ENCODE peak calls at places on chromosomes 16 and 17, in four cellular contexts. R is mesenchymal stem cell, N is H9, I is trophoblast cell. V is an unnamed sample.

GRCh38 chr17:76569607-76570279 is 15.9 kb downstream of the ST6GALNAC2 start:
- DNase-seq in R (no peak), N (peak), I (no peak), V (no peak)

GRCh38 chr16:79286646-79287423 is 313.7 kb downstream of the MAF start:
- DNase-seq in R (no peak), N (peak), I (no peak), V (no peak)

GRCh38 chr17:43171761-43172487 is 910 bp downstream of the NBR1 start:
- DNase-seq in R (peak), N (no peak), I (peak), V (peak)

GRCh38 chr17:66331038-66331816 is 28.8 kb downstream of the PRKCA start:
- DNase-seq in R (peak), N (no peak), I (no peak), V (no peak)

GRCh38 chr16:55634193-55634592 is 21.6 kb upstream of the SLC6A2 start:
- DNase-seq in R (no peak), N (no peak), I (no peak), V (no peak)

GRCh38 chr16:85029413-85029794 is 1.8 kb downstream of the KIAA0513 start:
- DNase-seq in R (peak), N (no peak), I (peak), V (peak)

GRCh38 chr16:23945243-23945642 is 109.5 kb downstream of the PRKCB start:
- DNase-seq in R (no peak), N (no peak), I (no peak), V (no peak)

GRCh38 chr17:80845863-80846671 is 145.6 kb upstream of the CHMP6 start:
- DNase-seq in R (no peak), N (no peak), I (no peak), V (no peak)

GRCh38 chr16:77548766-77549165 is 113.9 kb upstream of the ADAMTS18 start:
- DNase-seq in R (peak), N (no peak), I (no peak), V (peak)

GRCh38 chr17:39548494-39548893 is 59.2 kb downstream of the NEUROD2 start:
- DNase-seq in R (no peak), N (no peak), I (no peak), V (no peak)

GRCh38 chr16:74735162-74735452 is 34.4 kb upstream of the MLKL start:
- DNase-seq in R (no peak), N (peak), I (no peak), V (no peak)
- H3K14ac ChIP-seq in R (peak), N (no peak), I (no peak), V (no peak)

GRCh38 chr17:17633310-17633709 is 41.8 kb upstream of the PEMT start:
- DNase-seq in R (no peak), N (no peak), I (no peak), V (no peak)
- H3K14ac ChIP-seq in R (no peak), N (no peak), I (no peak), V (no peak)

GRCh38 chr17:5509482-5509881 is 23.1 kb downstream of the MIS12 start:
- DNase-seq in R (peak), N (peak), I (no peak), V (peak)

GRCh38 chr17:5508855-5509254 is 22.5 kb downstream of the MIS12 start:
- DNase-seq in R (peak), N (peak), I (peak), V (peak)

GRCh38 chr17:5510776-5511175 is 24.4 kb downstream of the MIS12 start:
- DNase-seq in R (no peak), N (peak), I (no peak), V (no peak)

GRCh38 chr17:5502552-5502951 is 16.2 kb downstream of the MIS12 start:
- DNase-seq in R (no peak), N (no peak), I (no peak), V (no peak)

DNA sequence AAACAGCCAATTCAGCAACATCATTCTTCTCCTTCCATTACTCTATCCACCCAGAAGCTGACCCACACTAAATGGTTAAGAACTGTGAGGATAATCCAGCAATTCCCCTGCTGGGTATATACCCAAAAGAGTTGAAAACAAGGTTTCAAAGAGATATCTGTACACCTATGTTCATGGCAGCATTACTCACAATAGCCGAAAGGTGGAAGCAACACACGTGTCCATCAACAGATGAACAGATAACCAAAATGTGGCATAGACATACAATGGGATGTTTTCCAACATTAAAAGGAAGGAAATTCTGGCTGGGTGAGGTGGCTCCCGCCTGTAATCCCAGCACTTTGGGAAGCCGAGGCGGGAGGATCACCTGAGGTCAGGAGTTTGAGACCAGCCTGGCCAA is 19.9 kb downstream of the MIS12 start:
- DNase-seq in R (no peak), N (no peak), I (peak), V (no peak)
- H3K14ac ChIP-seq in R (no peak), N (no peak), I (no peak), V (no peak)

GRCh38 chr16:89035013-89035697 is 58.1 kb upstream of the CBFA2T3 start:
- DNase-seq in R (no peak), N (no peak), I (no peak), V (no peak)

GRCh38 chr16:89033796-89034572 is 57.0 kb upstream of the CBFA2T3 start:
- DNase-seq in R (no peak), N (no peak), I (no peak), V (no peak)

GRCh38 chr16:89031715-89032659 is 55.0 kb upstream of the CBFA2T3 start:
- DNase-seq in R (no peak), N (no peak), I (no peak), V (no peak)

GRCh38 chr16:89034573-89034961 is 57.6 kb upstream of the CBFA2T3 start:
- DNase-seq in R (no peak), N (no peak), I (no peak), V (no peak)

DNA sequence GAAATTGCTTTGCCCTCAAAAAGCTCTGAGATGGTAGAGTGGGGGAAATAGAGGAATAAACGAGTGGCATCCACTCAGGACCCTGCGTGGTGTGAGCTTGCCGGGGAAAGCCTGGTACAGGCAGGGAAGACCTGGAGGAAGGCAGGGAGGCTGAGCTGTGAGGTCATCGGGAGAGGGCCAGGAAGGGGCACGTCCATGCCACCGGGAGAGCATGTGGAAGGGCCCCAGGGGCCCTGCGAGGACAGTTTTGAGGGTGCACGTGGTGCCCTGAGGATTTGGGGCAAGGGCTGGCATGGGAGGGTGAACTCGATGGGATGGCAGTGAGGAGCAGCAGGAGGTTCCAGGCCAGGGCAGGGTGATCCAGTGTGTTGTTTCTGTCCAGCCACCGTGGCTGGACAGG is 56.3 kb upstream of the CBFA2T3 start:
- DNase-seq in R (no peak), N (no peak), I (no peak), V (no peak)
- H3K14ac ChIP-seq in R (no peak), N (no peak), I (no peak), V (no peak)

DNA sequence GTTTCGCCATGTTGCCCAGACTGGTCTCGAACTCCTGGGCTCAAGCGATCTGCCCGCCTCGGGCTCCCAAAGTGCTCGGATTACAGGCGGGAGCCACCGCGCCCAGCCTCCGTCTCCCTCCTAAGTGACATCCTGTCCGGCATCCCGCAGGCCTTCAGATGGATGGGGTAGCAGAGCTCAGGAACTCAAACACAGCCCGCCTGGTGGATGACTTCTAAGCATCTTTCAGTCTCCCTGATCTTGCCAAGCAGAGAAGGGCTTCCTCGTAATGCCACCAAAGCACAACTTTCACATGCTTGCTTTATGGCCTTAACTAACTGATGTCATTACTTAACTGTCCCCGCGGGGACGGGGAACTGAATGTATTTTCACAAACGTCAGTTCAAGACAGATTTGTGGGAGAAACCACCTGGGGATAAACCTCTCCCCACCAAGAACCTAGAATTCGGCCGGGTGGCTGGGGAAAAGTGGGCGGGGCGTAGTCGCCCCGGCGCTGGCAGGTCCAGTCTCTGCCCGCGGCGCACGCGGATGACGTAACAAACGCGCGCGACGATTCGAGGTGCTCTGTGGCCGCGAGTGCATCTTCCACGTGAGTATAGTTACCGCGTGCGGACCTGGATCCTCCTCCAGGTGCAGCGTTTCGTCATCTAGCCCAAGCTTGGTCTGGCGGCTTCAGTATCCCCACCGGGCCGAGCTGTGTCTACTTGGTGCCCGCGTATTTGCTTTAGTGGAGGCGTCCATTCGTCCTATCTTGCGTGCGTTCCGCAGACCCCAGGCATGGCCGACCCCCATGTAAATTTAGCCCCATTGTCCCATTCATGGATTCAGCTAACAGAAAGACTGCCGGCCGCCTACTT is at the start of gene PFAS:
- DNase-seq in R (peak), N (peak), I (peak), V (peak)
- H3K14ac ChIP-seq in R (peak), N (peak), I (peak), V (peak)

DNA sequence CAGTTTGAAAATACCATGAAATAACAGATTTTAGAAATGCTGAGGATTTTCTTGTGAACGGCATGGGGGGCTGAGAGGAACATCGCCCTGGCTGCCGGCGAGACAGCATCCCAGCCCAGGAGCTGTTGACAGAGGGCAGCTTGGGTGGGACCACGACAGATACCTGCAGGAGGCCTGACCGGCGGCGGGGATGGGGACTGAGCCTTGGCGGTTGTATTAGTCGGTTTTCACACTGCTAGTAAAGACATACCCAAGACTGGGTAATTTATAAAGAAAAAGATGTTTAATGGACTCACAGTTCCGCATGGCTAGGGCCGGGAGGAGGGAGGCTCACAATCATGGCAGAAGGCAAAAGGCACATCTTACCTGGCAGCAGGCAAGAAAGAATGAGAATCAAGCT is 82.3 kb upstream of the DNAH17 start:
- DNase-seq in R (no peak), N (no peak), I (no peak), V (no peak)
- H3K14ac ChIP-seq in R (peak), N (no peak), I (no peak), V (no peak)

DNA sequence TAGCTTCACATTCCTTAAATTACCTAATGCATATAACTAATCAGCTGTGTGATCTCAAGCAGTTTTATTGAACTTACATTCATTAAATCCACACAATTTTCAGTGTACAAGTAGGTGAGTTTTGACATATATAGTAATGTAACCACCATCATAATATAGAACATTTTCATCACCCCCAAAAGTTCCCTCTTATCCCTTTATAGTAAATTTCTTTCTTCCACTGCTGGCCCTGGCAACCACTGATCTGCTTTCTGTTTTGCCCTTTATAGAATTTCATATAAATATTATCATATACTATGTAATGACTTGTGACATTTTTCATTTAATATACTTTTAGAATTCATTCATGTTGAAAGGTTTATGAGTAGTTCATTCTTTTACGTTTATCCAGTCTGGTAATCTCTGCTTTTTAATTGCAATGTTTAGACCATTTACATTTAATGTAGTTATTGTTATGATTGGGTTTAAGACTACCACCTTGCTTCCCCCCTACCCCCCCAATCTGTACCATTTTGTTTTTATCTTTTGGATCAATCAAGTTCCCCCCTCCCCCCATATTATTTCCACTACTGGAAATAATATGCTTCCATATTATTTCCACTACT is 125.3 kb upstream of the NACA2 start:
- DNase-seq in R (no peak), N (no peak), I (no peak), V (no peak)
- H3K14ac ChIP-seq in R (no peak), N (no peak), I (no peak), V (no peak)

DNA sequence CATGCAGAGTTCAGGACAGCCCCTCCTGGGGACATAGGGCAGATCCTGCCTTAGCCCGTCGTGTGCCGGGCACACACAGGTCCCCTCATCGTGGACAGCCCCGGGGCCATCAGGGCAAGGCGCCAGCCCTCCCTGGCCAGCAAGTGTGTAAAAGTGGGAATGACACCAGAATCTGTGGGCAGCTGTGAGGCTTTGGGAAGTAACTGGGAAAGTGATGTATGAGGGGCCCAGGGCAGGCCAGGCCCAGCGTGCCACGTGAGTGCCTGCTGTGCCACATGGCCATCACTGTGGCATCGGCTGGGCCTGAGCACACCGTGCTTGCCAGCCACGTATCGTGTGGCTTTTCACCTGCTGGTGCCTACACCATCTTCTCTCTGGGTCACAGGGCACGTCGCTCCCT is 26.6 kb downstream of the ACSF3 start:
- DNase-seq in R (no peak), N (no peak), I (no peak), V (no peak)
- H3K14ac ChIP-seq in R (no peak), N (no peak), I (no peak), V (no peak)

GRCh38 chr17:41813699-41814124 is 908 bp downstream of the FKBP10 start:
- DNase-seq in R (peak), N (no peak), I (no peak), V (no peak)
- H3K14ac ChIP-seq in R (peak), N (no peak), I (peak), V (peak)

DNA sequence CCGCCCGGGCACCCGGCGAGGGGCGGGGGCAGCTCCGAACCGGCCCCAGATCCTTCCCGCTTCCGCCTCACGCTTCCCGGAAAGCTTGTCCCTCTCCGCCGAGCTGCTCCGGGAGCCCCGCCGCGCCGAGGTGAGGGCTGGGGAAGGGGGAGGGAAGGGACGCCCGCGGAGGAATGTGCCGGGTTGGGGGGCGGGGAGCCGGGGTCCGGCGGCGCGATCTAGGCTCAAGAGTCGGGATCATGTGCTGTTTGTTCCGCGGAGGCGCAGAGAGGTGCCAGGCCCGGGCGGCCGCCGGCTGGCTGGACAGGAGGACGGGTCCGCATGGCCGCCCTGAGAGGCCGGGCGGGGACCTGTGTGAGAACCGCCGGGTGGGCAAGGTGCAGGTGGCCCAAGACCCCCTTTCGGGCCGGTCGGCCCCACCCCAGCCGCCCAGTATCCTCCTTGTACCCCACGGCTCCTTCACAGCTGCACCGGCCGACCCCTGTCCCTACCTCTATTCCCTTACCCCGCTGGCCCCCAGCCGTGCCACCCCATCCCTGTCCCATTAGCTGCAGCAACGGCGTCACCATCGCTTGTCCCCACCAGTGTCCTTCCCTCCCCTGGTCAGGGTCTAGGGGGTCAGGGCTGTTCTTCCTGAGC is 396 bp downstream of the KIF1C start:
- DNase-seq in R (peak), N (peak), I (no peak), V (no peak)
- H3K14ac ChIP-seq in R (peak), N (peak), I (peak), V (peak)